ENCODE peak calls at places on chromosomes 5 and 9, in nine cellular contexts. H is GM23338, M is heart left ventricle, G is A673, R is IMR-90, X is gastrocnemius medialis, K is esophagus squamous epithelium, D is AG04450, Z is GM23248. O is an unnamed sample.

GRCh38 chr9:72363908-72364678 is 915 bp downstream of the ZFAND5 start:
- DNase-seq in G (peak; percentile 58), Z (peak; percentile 82), D (no peak), X (peak; percentile 71), R (peak; percentile 61), K (peak; percentile 15), M (peak; percentile 82), H (peak; percentile 47), O (peak; percentile 88)

GRCh38 chr5:1011226-1011631 is 2.6 kb downstream of the NKD2 start:
- DNase-seq in H (peak; percentile 88), R (no peak), K (no peak), D (no peak), X (peak; percentile 6), M (peak; percentile 13), G (peak; percentile 34), Z (no peak), O (no peak)

GRCh38 chr5:111530298-111530740 is 18.0 kb upstream of the STARD4 start:
- DNase-seq in K (peak; percentile 46), M (peak; percentile 80), D (no peak), G (peak; percentile 54), Z (peak; percentile 54), X (peak; percentile 58), H (no peak), R (peak; percentile 41), O (no peak)

GRCh38 chr9:84331119-84331791 is 9.3 kb downstream of the SLC28A3 start:
- DNase-seq in R (peak; percentile 26), D (no peak), X (no peak), K (no peak), M (no peak), H (peak; percentile 19), Z (peak; percentile 43), G (no peak), O (no peak)

GRCh38 chr5:32096891-32097592 is 77.1 kb downstream of the GOLPH3 start:
- DNase-seq in D (no peak), M (no peak), R (peak; percentile 11), X (no peak), H (no peak), Z (no peak), K (no peak), G (peak; percentile 32), O (no peak)

GRCh38 chr9:132733133-132733815 is 63.0 kb downstream of the GTF3C4 start:
- DNase-seq in K (no peak), Z (peak; percentile 36), R (no peak), X (no peak), D (no peak), H (no peak), M (no peak), G (no peak), O (no peak)

GRCh38 chr5:113054899-113055298 is 78.3 kb downstream of the DCP2 start:
- DNase-seq in K (no peak), Z (no peak), G (no peak), H (no peak), M (no peak), D (no peak), R (no peak), X (no peak), O (no peak)

GRCh38 chr9:98807070-98807810 is at the start of gene GALNT12:
- DNase-seq in M (no peak), R (no peak), Z (peak; percentile 61), X (no peak), K (no peak), H (peak; percentile 81), D (no peak), G (peak; percentile 23), O (no peak)

GRCh38 chr5:142617416-142617815 is 68.5 kb downstream of the FGF1 start:
- DNase-seq in M (no peak), K (no peak), G (peak; percentile 42), X (no peak), D (no peak), Z (no peak), H (no peak), R (no peak), O (no peak)

GRCh38 chr9:26341545-26341944 is 551.1 kb downstream of the CAAP1 start:
- DNase-seq in R (no peak), D (no peak), Z (no peak), M (no peak), H (no peak), X (no peak), K (no peak), G (no peak), O (no peak)

GRCh38 chr9:70177121-70177520 is 81.7 kb upstream of the SMC5 start:
- DNase-seq in G (no peak), D (no peak), M (no peak), Z (no peak), H (no peak), R (peak; percentile 39), X (no peak), K (no peak), O (no peak)

GRCh38 chr9:35114921-35115341 is 731 bp downstream of the ATOSB start:
- DNase-seq in X (peak; percentile 48), R (no peak), M (peak; percentile 83), K (no peak), H (peak; percentile 40), Z (peak; percentile 82), D (no peak), G (peak; percentile 58), O (peak; percentile 87)

GRCh38 chr9:17005085-17005484 is 129.8 kb upstream of the CNTLN start:
- DNase-seq in G (peak; percentile 57), H (peak; percentile 67), K (no peak), D (peak; percentile 51), M (peak; percentile 33), Z (peak; percentile 89), R (peak; percentile 81), X (peak; percentile 23), O (no peak)

GRCh38 chr5:109373932-109374331 is 35.8 kb downstream of the PJA2 start:
- DNase-seq in G (no peak), H (no peak), D (no peak), M (no peak), Z (no peak), R (no peak), X (no peak), K (no peak), O (no peak)

GRCh38 chr5:109374625-109375024 is 35.1 kb downstream of the PJA2 start:
- DNase-seq in X (no peak), K (no peak), G (no peak), D (no peak), M (no peak), Z (no peak), H (no peak), R (no peak), O (no peak)

GRCh38 chr5:109378095-109378494 is 31.7 kb downstream of the PJA2 start:
- DNase-seq in G (no peak), R (no peak), K (no peak), Z (no peak), X (no peak), M (no peak), H (no peak), D (no peak), O (no peak)
- H3K27ac ChIP-seq in G (no peak overlapping the region), R (no peak overlapping the region), K (no peak overlapping the region), Z (no peak overlapping the region), X (no peak overlapping the region), M (no peak overlapping the region), H (no peak overlapping the region), D (no peak overlapping the region), O (no peak overlapping the region)

GRCh38 chr5:175254155-175254554 is 189.8 kb downstream of the DRD1 start:
- DNase-seq in X (no peak), Z (peak; percentile 16), D (no peak), H (no peak), R (peak; percentile 42), M (no peak), G (no peak), K (no peak), O (no peak)
- H3K27ac ChIP-seq in X (no peak overlapping the region), Z (no peak overlapping the region), D (no peak overlapping the region), H (no peak overlapping the region), R (no peak overlapping the region), M (no peak overlapping the region), G (no peak overlapping the region), K (peak overlapping the region; percentile 58), O (peak overlapping the region; percentile 83)

GRCh38 chr5:116542619-116543018 is 32.0 kb downstream of the SEMA6A start:
- DNase-seq in G (no peak), K (no peak), X (no peak), R (no peak), H (no peak), D (no peak), M (no peak), Z (no peak), O (no peak)

GRCh38 chr5:116543501-116543900 is 31.1 kb downstream of the SEMA6A start:
- DNase-seq in G (no peak), H (no peak), M (no peak), X (no peak), Z (no peak), D (no peak), K (no peak), R (no peak), O (no peak)

GRCh38 chr5:116546033-116546742 is 28.4 kb downstream of the SEMA6A start:
- DNase-seq in D (no peak), H (no peak), G (no peak), X (no peak), Z (no peak), R (no peak), M (no peak), K (no peak), O (no peak)

GRCh38 chr5:116546743-116547124 is 27.9 kb downstream of the SEMA6A start:
- DNase-seq in D (no peak), H (no peak), K (no peak), G (no peak), R (no peak), M (no peak), X (no peak), Z (no peak), O (no peak)

GRCh38 chr5:116544542-116545241 is 29.9 kb downstream of the SEMA6A start:
- DNase-seq in K (no peak), D (no peak), H (no peak), R (no peak), Z (no peak), M (no peak), X (no peak), G (no peak), O (no peak)
- H3K27ac ChIP-seq in K (no peak overlapping the region), D (no peak overlapping the region), H (no peak overlapping the region), R (no peak overlapping the region), Z (no peak overlapping the region), M (no peak overlapping the region), X (no peak overlapping the region), G (no peak overlapping the region), O (no peak overlapping the region)

GRCh38 chr9:136241540-136241939 is 4.1 kb downstream of the QSOX2 start:
- DNase-seq in K (no peak), R (no peak), Z (no peak), G (no peak), X (no peak), H (no peak), M (no peak), D (no peak), O (no peak)

GRCh38 chr9:136239135-136239962 is 6.3 kb downstream of the QSOX2 start:
- DNase-seq in R (no peak), G (no peak), H (no peak), K (no peak), D (no peak), M (no peak), Z (no peak), X (no peak), O (no peak)

GRCh38 chr9:136240941-136241340 is 4.7 kb downstream of the QSOX2 start:
- DNase-seq in H (no peak), M (no peak), G (no peak), Z (no peak), X (no peak), K (no peak), D (no peak), R (no peak), O (no peak)

GRCh38 chr9:136238342-136238732 is 7.3 kb downstream of the QSOX2 start:
- DNase-seq in R (no peak), X (no peak), D (no peak), G (no peak), Z (no peak), K (no peak), H (no peak), M (no peak), O (no peak)

GRCh38 chr9:136239963-136240330 is 5.7 kb downstream of the QSOX2 start:
- DNase-seq in G (no peak), D (no peak), R (no peak), M (no peak), K (no peak), Z (no peak), X (no peak), H (no peak), O (no peak)
- H3K27ac ChIP-seq in G (no peak overlapping the region), D (no peak overlapping the region), R (no peak overlapping the region), M (peak overlapping the region; percentile 31), K (no peak overlapping the region), Z (no peak overlapping the region), X (no peak overlapping the region), H (no peak overlapping the region), O (no peak overlapping the region)

O was measured in coronary artery.